ENCODE peak calls at places on chromosomes 3 and 15, in ten cellular contexts. E is esophagus muscularis mucosa, O is sigmoid colon, V is esophagus squamous epithelium, P is ovary, F is stomach, Y is tibial nerve, B is transverse colon, W is IMR-90, K is adrenal gland. I is an unnamed sample.
A peak's percentile ranks its signal among the peaks of the same experiment; 100 is the strongest.

GRCh38 chr3:156626104-156626503 is 48.3 kb upstream of the TIPARP start:
- DNase-seq in V (no peak), B (peak; percentile 33), O (no peak), F (no peak), Y (no peak), W (no peak), E (no peak), P (no peak), K (no peak), I (peak; percentile 38)

GRCh38 chr3:131261137-131261536 is 120.4 kb upstream of the NUDT16 start:
- DNase-seq in W (no peak), V (no peak), O (no peak), K (no peak), F (no peak), P (no peak), E (no peak), Y (no peak), B (no peak), I (no peak)

GRCh38 chr15:47409601-47410000 is 307.7 kb upstream of the SEMA6D start:
- DNase-seq in O (no peak), W (peak; percentile 58), Y (no peak), P (no peak), V (no peak), B (no peak), E (no peak), F (no peak), K (no peak), I (no peak)

GRCh38 chr3:128411574-128412064 is 55.1 kb downstream of the DNAJB8 start:
- DNase-seq in E (no peak), F (no peak), O (no peak), K (no peak), B (no peak), W (no peak), V (no peak), Y (no peak), P (no peak), I (no peak)

GRCh38 chr15:57921371-57921770 is 144.1 kb downstream of the ALDH1A2 start:
- DNase-seq in K (no peak), E (no peak), Y (no peak), P (no peak), W (no peak), O (no peak), V (no peak), B (no peak), F (no peak), I (no peak)

GRCh38 chr15:94840794-94841587 is 609.6 kb downstream of the MCTP2 start:
- DNase-seq in V (no peak), K (no peak), B (peak; percentile 18), O (peak; percentile 74), W (peak; percentile 0), P (no peak), Y (no peak), E (no peak), F (no peak), I (no peak)

GRCh38 chr3:135229018-135229495 is 434.0 kb downstream of the EPHB1 start:
- DNase-seq in F (peak; percentile 39), V (no peak), O (no peak), E (peak; percentile 80), P (no peak), K (peak; percentile 19), Y (peak; percentile 15), B (no peak), W (no peak), I (no peak)

GRCh38 chr15:23857028-23857641 is 170.0 kb upstream of the NDN start:
- DNase-seq in F (peak; percentile 56), V (no peak), E (no peak), O (no peak), Y (peak; percentile 61), B (peak; percentile 50), K (peak; percentile 74), W (peak; percentile 22), P (peak; percentile 31), I (peak; percentile 29)

GRCh38 chr3:76768912-76769311 is 271.0 kb upstream of the ROBO2 start:
- DNase-seq in K (no peak), Y (no peak), F (no peak), E (no peak), V (no peak), W (no peak), O (no peak), P (no peak), B (no peak), I (no peak)

GRCh38 chr3:151200586-151200985 is 2.4 kb downstream of the GPR171 start:
- DNase-seq in B (no peak), P (no peak), V (no peak), Y (no peak), O (no peak), W (no peak), E (no peak), K (no peak), F (no peak), I (no peak)

GRCh38 chr3:155745795-155746550 is 1.1 kb upstream of the PLCH1 start:
- DNase-seq in P (no peak), Y (no peak), O (no peak), E (no peak), W (no peak), F (peak; percentile 32), K (peak; percentile 18), V (no peak), B (peak; percentile 29), I (peak; percentile 85)

GRCh38 chr3:65231544-65231943 is 543.7 kb upstream of the ADAMTS9 start:
- DNase-seq in B (no peak), V (no peak), Y (no peak), K (no peak), O (no peak), P (no peak), E (no peak), F (no peak), W (no peak), I (no peak)

GRCh38 chr3:175608351-175608750 is 749.2 kb downstream of the NAALADL2 start:
- DNase-seq in O (no peak), B (no peak), V (no peak), Y (no peak), E (no peak), K (no peak), W (no peak), F (no peak), P (no peak), I (no peak)

GRCh38 chr15:44193651-44194396 is 1.2 kb downstream of the FRMD5 start:
- DNase-seq in P (no peak), K (peak; percentile 31), W (peak; percentile 55), V (no peak), E (no peak), F (no peak), Y (no peak), B (no peak), O (no peak), I (no peak)

DNA sequence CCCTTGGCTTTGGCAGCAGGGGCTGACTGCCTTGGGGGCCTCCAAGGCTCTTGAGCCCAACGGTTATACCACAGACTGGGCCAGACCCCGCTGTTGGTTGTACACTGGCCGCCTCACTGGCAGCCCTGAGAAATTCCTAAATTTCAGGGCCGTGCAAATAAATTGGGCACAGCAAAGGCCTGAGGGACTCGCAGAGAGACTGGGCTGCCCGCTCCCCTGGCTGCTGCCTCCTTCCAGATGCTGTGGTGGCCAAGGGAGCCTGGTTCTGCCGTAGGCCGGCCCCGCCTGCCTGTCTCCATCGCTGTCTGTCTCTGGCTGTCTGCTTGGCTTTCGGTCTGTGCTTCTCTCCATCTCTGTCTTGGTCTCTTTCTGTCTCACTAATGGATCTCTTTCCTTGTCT is 9.0 kb downstream of the FBLN2 start:
- DNase-seq in P (no peak), K (no peak), V (no peak), B (no peak), E (no peak), O (no peak), Y (no peak), F (no peak), W (no peak), I (no peak)
- H3K4me1 ChIP-seq in P (no peaks in the 10 kb centered on the region), K (no peaks in the 10 kb centered on the region), V (peaks cover 3% of the 10 kb centered on the region), B (no peaks in the 10 kb centered on the region), E (peaks cover 50% of the 10 kb centered on the region), O (no peaks in the 10 kb centered on the region), Y (peaks cover 20% of the 10 kb centered on the region), F (no peaks in the 10 kb centered on the region), W (no peaks in the 10 kb centered on the region), I (peaks cover 10% of the 10 kb centered on the region)

DNA sequence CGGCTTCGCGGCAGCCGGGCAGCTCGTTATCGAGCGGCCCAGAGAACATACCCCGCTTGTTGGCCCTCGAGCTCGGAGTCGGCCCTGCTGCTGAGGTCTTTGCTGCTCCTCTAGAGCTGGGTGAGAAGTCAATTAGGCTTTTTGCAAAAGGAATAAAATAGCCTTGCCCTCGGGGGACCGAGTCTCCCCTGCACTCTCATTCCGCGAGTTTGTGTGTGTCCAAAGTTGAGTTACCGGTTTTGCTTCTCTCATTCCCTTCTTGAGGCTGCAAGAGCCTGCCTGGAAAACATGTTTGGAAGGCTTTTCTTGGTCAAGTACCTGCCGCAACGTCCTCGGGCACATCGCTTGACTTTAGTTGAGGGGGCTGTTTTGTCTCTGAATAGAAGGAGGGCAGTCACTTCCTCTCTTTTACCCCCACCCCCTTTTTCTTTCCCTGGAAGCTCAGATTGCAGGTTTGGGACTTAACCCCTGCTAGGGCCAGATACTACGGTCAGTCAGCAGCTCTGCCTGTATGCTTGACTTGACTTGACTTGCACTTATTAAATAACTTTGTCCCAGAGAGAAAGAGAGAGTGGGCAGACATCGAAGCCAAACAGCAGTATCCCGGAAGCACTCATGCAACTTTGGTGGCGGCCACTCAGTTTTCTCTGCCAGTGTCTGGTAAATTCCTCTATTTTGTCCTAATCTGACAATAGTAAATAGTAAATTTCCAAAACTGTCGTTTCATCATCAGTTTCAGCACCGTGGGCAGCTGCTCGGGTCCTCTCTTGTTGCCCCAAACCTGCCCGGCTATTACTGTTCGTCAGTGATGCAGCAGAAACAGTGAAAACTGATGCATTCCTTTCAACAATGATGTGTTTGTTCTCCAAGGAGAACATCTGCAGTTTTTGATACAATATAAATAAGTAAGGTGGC is 609 bp downstream of the RNF13 start:
- DNase-seq in V (no peak), K (peak; percentile 44), Y (peak; percentile 11), O (peak; percentile 61), P (no peak), F (no peak), E (no peak), B (peak; percentile 19), W (peak; percentile 47), I (peak; percentile 56)
- TF ChIP-seq POLR2A in V (no peak), K (no peak), Y (no peak), O (no peak), P (no peak), F (no peak), E (no peak), B (no peak), W (no peak), I (no peak)

DNA sequence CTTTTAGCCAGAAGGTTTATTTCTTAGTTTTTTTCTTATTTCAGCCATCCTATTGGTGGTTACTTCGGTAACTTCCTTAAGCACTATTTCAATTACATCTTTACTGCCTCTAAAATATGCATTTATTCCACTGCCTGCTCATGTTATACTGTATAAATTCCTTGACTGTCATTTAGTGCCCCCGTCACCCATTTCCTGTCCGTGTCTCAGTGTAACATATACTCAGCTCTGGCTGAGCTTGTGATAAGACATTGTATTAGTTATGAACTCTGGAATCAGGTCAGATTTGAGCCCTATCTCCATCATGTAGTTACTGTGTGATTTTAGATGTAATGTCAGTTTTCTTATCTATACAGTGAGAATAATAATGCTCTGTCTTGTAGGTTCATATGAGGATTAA is 24.2 kb downstream of the PIAS1 start:
- DNase-seq in V (no peak), P (no peak), Y (no peak), F (no peak), E (no peak), O (no peak), B (no peak), W (no peak), K (no peak), I (no peak)
- H3K4me1 ChIP-seq in V (peaks cover 17% of the 10 kb centered on the region), P (peaks cover 7% of the 10 kb centered on the region), Y (peaks cover 34% of the 10 kb centered on the region), F (peaks cover 40% of the 10 kb centered on the region), E (peaks cover 79% of the 10 kb centered on the region), O (peaks cover 52% of the 10 kb centered on the region), B (peaks cover 29% of the 10 kb centered on the region), W (no peaks in the 10 kb centered on the region), K (peaks cover 30% of the 10 kb centered on the region), I (peaks cover 22% of the 10 kb centered on the region)

GRCh38 chr15:99507732-99508571 is 57.8 kb upstream of the MEF2A start:
- DNase-seq in O (peak; percentile 80), E (no peak), Y (no peak), F (no peak), P (peak; percentile 58), V (no peak), B (no peak), K (peak; percentile 73), W (no peak), I (no peak)
- TF ChIP-seq POLR2A in O (no peak), E (no peak), Y (no peak), F (no peak), P (no peak), V (no peak), B (no peak), K (no peak), W (no peak), I (no peak)

I was measured in thyroid gland.